ENCODE peak calls at places on chromosome 22, in nine cellular contexts. Y, O, L, J, G, D, M, U and F are unnamed samples.
A peak's percentile ranks its signal among the peaks of the same experiment; 100 is the strongest.

GRCh38 chr22:22431271-22432220 is 77.0 kb downstream of the ZNF280B start:
- DNase-seq in Y (peak; percentile 90), O (peak; percentile 49), L (peak; percentile 58), J (peak; percentile 69), G (peak; percentile 72), D (peak; percentile 45), M (no peak), U (no peak), F (peak; percentile 87)

GRCh38 chr22:23180893-23181762 is 819 bp downstream of the BCR start:
- DNase-seq in Y (peak; percentile 71), O (peak; percentile 33), L (peak; percentile 62), J (peak; percentile 55), G (no peak), D (no peak), M (peak; percentile 73), U (peak; percentile 82), F (peak; percentile 88)

GRCh38 chr22:33811686-33812085 is 108.6 kb downstream of the LARGE1 start:
- DNase-seq in Y (no peak), O (no peak), L (peak; percentile 77), J (peak; percentile 79), G (peak; percentile 50), D (peak; percentile 40), M (peak; percentile 71), U (peak; percentile 87), F (no peak)

GRCh38 chr22:50289942-50290630 is 17.4 kb downstream of the PLXNB2 start:
- DNase-seq in Y (no peak), O (no peak), L (no peak), J (no peak), G (no peak), D (no peak), M (no peak), U (no peak), F (no peak)

GRCh38 chr22:50479686-50480085 is 1.7 kb upstream of the ADM2 start:
- DNase-seq in Y (no peak), O (peak; percentile 15), L (no peak), J (no peak), G (no peak), D (no peak), M (no peak), U (no peak), F (no peak)

GRCh38 chr22:27749597-27750225 is 51.8 kb downstream of the MN1 start:
- DNase-seq in Y (peak; percentile 82), O (no peak), L (peak; percentile 62), J (peak; percentile 68), G (no peak), D (peak; percentile 46), M (peak; percentile 82), U (no peak), F (peak; percentile 63)

GRCh38 chr22:23878219-23878618 is 16.0 kb upstream of the MIF start:
- DNase-seq in Y (no peak), O (no peak), L (no peak), J (no peak), G (no peak), D (no peak), M (no peak), U (peak; percentile 79), F (peak; percentile 10)

GRCh38 chr22:27610863-27611786 is 190.4 kb downstream of the MN1 start:
- DNase-seq in Y (no peak), O (no peak), L (no peak), J (no peak), G (no peak), D (no peak), M (no peak), U (no peak), F (peak; percentile 58)

DNA sequence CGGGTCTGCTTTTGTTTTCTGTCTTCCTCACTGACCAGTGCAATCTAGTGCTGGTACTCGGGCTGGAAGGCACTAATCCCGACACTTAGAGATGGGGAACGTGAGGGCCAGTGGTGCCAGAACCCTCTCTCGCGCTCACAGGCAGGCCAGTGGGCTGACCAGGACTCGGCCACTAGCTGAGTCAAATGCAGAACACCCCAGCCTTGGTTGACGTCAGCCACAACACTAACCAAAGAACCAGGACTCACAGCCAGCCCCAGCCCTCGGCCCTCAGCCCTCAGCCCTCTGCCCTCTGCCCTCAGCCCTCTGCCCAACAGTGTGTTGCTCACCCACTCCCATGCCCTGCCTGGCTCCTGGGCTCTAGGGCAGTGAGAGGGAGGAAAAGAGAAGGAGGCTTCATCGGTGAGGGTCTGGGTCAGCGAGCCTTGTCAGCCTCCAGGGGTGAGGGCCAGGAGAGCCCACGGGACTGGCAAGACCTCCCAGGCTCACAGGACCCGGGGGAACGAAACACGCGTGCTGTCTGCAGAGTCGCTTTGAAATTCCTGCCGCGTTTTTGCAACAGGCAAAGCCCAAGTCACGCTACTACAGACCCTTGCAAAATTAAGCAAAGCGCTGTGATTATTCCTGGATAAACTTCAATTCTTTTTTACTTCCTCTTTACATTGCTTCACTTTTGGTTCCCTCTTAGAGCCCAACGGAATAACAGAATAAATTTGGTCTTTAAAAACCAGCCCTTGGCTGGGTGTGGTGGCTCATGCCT is 27.5 kb downstream of the KIAA0930 start:
- DNase-seq in Y (no peak), O (no peak), L (peak; percentile 88), J (no peak), G (no peak), D (no peak), M (peak; percentile 89), U (peak; percentile 75), F (peak; percentile 76)
- H3K4me3 ChIP-seq in Y (peak overlapping the region; percentile 53), O (no peak overlapping the region), L (peak overlapping the region; percentile 30), J (no peak overlapping the region), G (no peak overlapping the region), D (peak overlapping the region; percentile 21), M (peak overlapping the region; percentile 43), U (no peak overlapping the region), F (no peak overlapping the region)

DNA sequence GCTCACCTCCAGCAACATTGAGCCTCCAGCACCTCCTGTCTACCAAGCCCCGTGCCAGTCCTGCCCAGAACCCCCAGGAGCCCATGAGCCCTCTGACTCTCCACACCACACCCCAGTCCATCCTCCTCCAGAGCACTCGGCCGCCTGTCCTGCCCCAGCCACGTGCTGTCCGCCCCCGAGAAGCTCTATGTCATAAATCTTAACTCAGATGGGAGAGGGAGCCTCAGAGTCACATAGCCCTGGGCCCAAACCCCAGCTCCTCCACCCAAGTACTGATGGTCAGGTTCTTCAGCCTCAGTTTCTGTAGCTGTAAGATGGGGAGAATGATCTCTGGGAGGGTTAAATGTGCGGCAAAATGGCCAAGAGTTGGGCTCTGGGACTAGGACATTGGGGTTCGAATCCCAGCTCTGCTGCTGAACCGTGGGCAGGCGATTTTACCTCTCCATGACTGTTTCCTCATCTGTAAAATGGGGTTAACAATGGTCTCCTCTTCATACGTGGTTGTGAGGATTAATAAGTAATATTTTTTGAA is 27.8 kb downstream of the CYTH4 start:
- DNase-seq in Y (no peak), O (no peak), L (no peak), J (no peak), G (no peak), D (no peak), M (no peak), U (no peak), F (peak; percentile 82)
- H3K4me1 ChIP-seq in Y (no peaks in the 10 kb centered on the region), O (peaks cover 74% of the 10 kb centered on the region), L (no peaks in the 10 kb centered on the region), J (no peaks in the 10 kb centered on the region), G (no peaks in the 10 kb centered on the region), D (peaks cover 3% of the 10 kb centered on the region), M (peaks cover 19% of the 10 kb centered on the region), U (peaks cover 31% of the 10 kb centered on the region), F (peaks cover 65% of the 10 kb centered on the region)

DNA sequence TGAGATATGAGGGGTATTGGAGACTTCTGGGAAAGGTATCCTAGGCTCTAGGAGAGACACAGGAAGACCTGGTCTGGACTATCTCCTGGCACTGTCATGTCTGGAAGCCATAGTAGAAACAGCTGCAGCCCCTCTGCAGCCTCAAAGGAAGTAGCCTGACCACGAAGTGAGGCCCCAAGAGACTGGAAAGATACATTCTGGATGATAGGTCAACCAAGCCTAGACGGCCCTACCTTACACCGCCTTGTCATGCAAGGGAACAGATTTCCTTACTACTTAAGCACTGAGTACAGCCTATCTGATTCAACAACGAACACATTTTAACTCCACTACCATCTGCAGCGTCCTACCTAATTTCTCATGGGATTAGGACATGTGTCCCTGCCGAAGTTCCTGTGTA is 31.1 kb downstream of the UQCR10 start:
- DNase-seq in Y (no peak), O (no peak), L (no peak), J (no peak), G (no peak), D (no peak), M (no peak), U (no peak), F (no peak)
- H3K4me3 ChIP-seq in Y (no peak overlapping the region), O (no peak overlapping the region), L (no peak overlapping the region), J (no peak overlapping the region), G (no peak overlapping the region), D (no peak overlapping the region), M (no peak overlapping the region), U (no peak overlapping the region), F (no peak overlapping the region)

DNA sequence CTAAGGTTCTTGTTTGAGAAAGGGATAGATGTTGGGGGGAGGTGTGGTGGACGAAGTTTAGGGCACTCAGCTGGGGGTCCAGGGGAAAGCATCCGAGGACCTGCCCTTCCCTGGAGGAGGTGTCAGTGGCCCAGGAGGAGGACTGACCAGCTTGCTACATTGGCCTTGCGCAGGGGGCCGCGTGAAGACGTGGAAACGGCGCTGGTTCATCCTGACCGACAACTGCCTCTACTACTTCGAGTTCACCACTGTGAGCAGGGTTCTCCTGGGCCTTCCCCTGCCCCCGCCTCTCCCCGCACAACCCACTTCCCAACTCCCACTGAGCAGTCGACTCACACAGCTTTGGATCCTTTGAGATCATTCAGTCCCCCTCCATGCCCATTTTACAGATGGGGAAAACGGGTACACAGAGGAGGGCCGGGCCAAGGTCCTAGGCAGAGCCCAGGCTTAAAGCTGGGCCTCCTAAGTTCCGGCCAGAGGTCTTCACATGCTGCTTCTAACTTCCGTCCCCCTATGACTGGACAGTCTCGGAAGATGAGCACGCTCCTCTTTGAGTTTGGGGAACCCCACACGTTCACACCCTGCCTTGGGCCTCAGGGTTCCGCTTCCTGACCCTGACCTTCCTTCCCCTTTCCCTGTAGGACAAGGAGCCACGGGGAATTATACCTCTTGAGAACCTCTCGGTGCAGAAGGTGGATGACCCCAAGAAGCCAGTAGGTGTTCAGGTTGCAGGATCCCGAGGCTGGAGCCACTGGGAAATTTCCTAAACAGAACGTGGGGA is 28.7 kb downstream of the CYTH4 start:
- DNase-seq in Y (no peak), O (no peak), L (peak; percentile 74), J (no peak), G (no peak), D (no peak), M (no peak), U (no peak), F (peak; percentile 87)
- H3K4me1 ChIP-seq in Y (no peaks in the 10 kb centered on the region), O (peaks cover 72% of the 10 kb centered on the region), L (no peaks in the 10 kb centered on the region), J (no peaks in the 10 kb centered on the region), G (no peaks in the 10 kb centered on the region), D (peaks cover 3% of the 10 kb centered on the region), M (peaks cover 19% of the 10 kb centered on the region), U (peaks cover 31% of the 10 kb centered on the region), F (peaks cover 96% of the 10 kb centered on the region)

GRCh38 chr22:39662677-39663034 is 92.1 kb downstream of the CACNA1I start:
- DNase-seq in Y (no peak), O (no peak), L (no peak), J (peak; percentile 32), G (no peak), D (no peak), M (no peak), U (no peak), F (no peak)
- H3K4me3 ChIP-seq in Y (no peak overlapping the region), O (peak overlapping the region; percentile 61), L (no peak overlapping the region), J (no peak overlapping the region), G (peak overlapping the region; percentile 30), D (no peak overlapping the region), M (no peak overlapping the region), U (no peak overlapping the region), F (peak overlapping the region; percentile 22)